ENCODE peak calls at places on chromosomes 4 and X, in five cellular contexts. P is SK-N-SH, U is HepG2, C is K562, B is GM12878. M is an unnamed sample.

GRCh38 chr4:67933755-67934154 is 29.5 kb downstream of the TMPRSS11A start:
- DNase-seq in P (no peak), U (no peak), C (no peak), B (no peak), M (no peak)

GRCh38 chr4:97910005-97910404 is 233.3 kb downstream of the STPG2 start:
- DNase-seq in P (no peak), U (no peak), C (no peak), B (no peak), M (no peak)

GRCh38 chr4:162229670-162230069 is 65.9 kb upstream of the FSTL5 start:
- DNase-seq in P (no peak), U (no peak), C (no peak), B (no peak), M (no peak)

GRCh38 chrX:10165580-10166247 is 8.9 kb downstream of the CLCN4 start:
- DNase-seq in P (no peak), U (no peak), C (peak; percentile 37), B (no peak), M (no peak)

GRCh38 chr4:14841801-14842748 is 160.2 kb upstream of the CPEB2 start:
- DNase-seq in P (no peak), U (no peak), C (no peak), B (no peak), M (no peak)

GRCh38 chr4:41363384-41363981 is 106.8 kb downstream of the UCHL1 start:
- DNase-seq in P (no peak), U (no peak), C (no peak), B (no peak), M (no peak)

GRCh38 chr4:169272265-169272886 is 1.6 kb upstream of the SH3RF1 start:
- DNase-seq in P (no peak), U (no peak), C (no peak), B (peak; percentile 72), M (no peak)

GRCh38 chrX:101708180-101708579 is 48.5 kb upstream of the ARMCX2 start:
- DNase-seq in P (no peak), U (no peak), C (no peak), B (no peak), M (no peak)

GRCh38 chrX:135416546-135416945 is 5.2 kb upstream of the SMIM10L2A start:
- DNase-seq in P (no peak), U (no peak), C (no peak), B (no peak), M (no peak)

GRCh38 chrX:143571521-143571920 is 54.2 kb upstream of the SPANXN3 start:
- DNase-seq in P (no peak), U (no peak), C (no peak), B (no peak), M (no peak)

GRCh38 chrX:42686296-42686695 is 91.7 kb downstream of the PPP1R2C start:
- DNase-seq in P (no peak), U (no peak), C (no peak), B (no peak), M (no peak)

GRCh38 chr4:120673696-120674095 is 248.8 kb downstream of the PRDM5 start:
- DNase-seq in P (no peak), U (no peak), C (no peak), B (no peak), M (no peak)

GRCh38 chr4:206054-206453 is 81.8 kb downstream of the ZNF718 start:
- DNase-seq in P (no peak), U (no peak), C (no peak), B (no peak), M (no peak)

GRCh38 chr4:174119051-174119450 is 164.4 kb downstream of the FBXO8 start:
- DNase-seq in P (peak; percentile 39), U (no peak), C (no peak), B (no peak), M (no peak)

GRCh38 chrX:132266583-132267355 is 47.5 kb upstream of the RAP2C start:
- DNase-seq in P (no peak), U (no peak), C (no peak), B (no peak), M (no peak)

GRCh38 chr4:26346203-26346620 is 25.4 kb downstream of the RBPJ start:
- DNase-seq in P (no peak), U (no peak), C (peak; percentile 33), B (no peak), M (no peak)

GRCh38 chrX:150574824-150575409 is 6.5 kb downstream of the MTM1 start:
- DNase-seq in P (no peak), U (no peak), C (no peak), B (no peak), M (no peak)

GRCh38 chr4:129335263-129335662 is 239.3 kb downstream of the C4orf33 start:
- DNase-seq in P (no peak), U (no peak), C (no peak), B (no peak), M (no peak)

GRCh38 chr4:128287159-128287870 is at the start of gene PGRMC2:
- DNase-seq in P (peak; percentile 61), U (no peak), C (peak; percentile 30), B (no peak), M (no peak)

GRCh38 chr4:83906561-83906960 is 370.7 kb downstream of the GPAT3 start:
- DNase-seq in P (no peak), U (no peak), C (no peak), B (no peak), M (no peak)

GRCh38 chr4:2042947-2043395 is 16.2 kb upstream of the NAT8L start:
- DNase-seq in P (no peak), U (no peak), C (no peak), B (no peak), M (no peak)
- H3K9ac ChIP-seq in P (no peak overlapping the region), U (no peak overlapping the region), C (peak overlapping the region; percentile 92), B (no peak overlapping the region), M (no peak overlapping the region)

GRCh38 chrX:7779644-7780043 is 63.3 kb upstream of the VCX start:
- DNase-seq in P (no peak), U (peak; percentile 17), C (no peak), B (no peak), M (no peak)
- TF ChIP-seq TAF1 in P (no peak), U (no peak), C (no peak), B (no peak), M (no peak)

DNA sequence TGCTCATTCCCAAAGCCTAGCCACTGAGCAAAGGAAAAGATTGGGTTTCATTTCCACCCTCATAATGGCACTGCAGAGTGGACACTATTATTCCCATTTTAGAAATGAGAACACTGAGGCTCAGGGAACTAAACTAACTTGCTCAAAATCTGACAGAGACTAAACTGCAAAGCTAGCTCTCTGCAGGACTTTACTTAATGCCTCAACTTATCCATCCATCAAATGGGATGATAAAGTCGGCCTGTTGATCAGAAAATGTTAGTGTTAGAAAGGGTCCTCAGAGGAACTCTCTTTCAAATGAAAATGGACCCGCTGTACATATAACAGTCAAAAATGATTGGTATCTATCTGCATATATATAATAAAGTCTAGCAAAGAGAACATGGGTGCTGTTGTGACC is 186.8 kb downstream of the QDPR start:
- DNase-seq in P (no peak), U (no peak), C (no peak), B (no peak), M (no peak)
- H3K9ac ChIP-seq in P (no peak overlapping the region), U (no peak overlapping the region), C (no peak overlapping the region), B (no peak overlapping the region), M (no peak overlapping the region)

GRCh38 chr4:112422644-112423043 is 93.3 kb downstream of the NEUROG2 start:
- DNase-seq in P (no peak), U (no peak), C (no peak), B (no peak), M (no peak)

GRCh38 chr4:112421911-112422310 is 94.1 kb downstream of the NEUROG2 start:
- DNase-seq in P (no peak), U (no peak), C (no peak), B (no peak), M (no peak)

GRCh38 chr4:112426416-112426815 is 89.6 kb downstream of the NEUROG2 start:
- DNase-seq in P (no peak), U (no peak), C (no peak), B (no peak), M (no peak)

GRCh38 chr4:112423591-112423990 is 92.4 kb downstream of the NEUROG2 start:
- DNase-seq in P (no peak), U (no peak), C (no peak), B (no peak), M (no peak)

DNA sequence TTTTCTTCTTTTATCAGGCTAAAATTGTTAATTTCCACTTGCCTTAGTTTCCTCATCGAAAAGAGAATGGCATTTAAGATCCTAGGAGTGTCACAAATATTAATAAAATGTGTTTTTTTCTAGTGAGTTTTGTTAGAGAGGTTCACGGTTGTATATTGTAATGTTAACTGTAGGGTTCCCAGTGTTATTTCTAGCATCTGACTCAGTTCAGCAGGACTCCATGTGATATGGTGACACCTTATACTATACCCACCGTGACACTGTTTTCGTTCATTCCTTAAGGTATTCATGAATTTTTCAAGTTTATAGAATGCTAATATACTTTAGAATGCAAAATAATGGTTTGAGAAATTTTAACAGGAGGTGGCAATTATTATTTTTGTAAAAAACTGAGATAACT is 90.2 kb downstream of the NEUROG2 start:
- DNase-seq in P (no peak), U (no peak), C (no peak), B (no peak), M (no peak)
- TF ChIP-seq TAF1 in P (no peak), U (no peak), C (no peak), B (no peak), M (no peak)

GRCh38 chr4:119529788-119530187 is 98.8 kb downstream of the PDE5A start:
- DNase-seq in P (no peak), U (no peak), C (no peak), B (no peak), M (no peak)

GRCh38 chr4:119523399-119523798 is 105.2 kb downstream of the PDE5A start:
- DNase-seq in P (no peak), U (no peak), C (no peak), B (no peak), M (no peak)

GRCh38 chr4:119525771-119526712 is 102.6 kb downstream of the PDE5A start:
- DNase-seq in P (no peak), U (no peak), C (no peak), B (no peak), M (no peak)

GRCh38 chr4:119525005-119525749 is 103.4 kb downstream of the PDE5A start:
- DNase-seq in P (no peak), U (peak; percentile 81), C (no peak), B (no peak), M (no peak)

DNA sequence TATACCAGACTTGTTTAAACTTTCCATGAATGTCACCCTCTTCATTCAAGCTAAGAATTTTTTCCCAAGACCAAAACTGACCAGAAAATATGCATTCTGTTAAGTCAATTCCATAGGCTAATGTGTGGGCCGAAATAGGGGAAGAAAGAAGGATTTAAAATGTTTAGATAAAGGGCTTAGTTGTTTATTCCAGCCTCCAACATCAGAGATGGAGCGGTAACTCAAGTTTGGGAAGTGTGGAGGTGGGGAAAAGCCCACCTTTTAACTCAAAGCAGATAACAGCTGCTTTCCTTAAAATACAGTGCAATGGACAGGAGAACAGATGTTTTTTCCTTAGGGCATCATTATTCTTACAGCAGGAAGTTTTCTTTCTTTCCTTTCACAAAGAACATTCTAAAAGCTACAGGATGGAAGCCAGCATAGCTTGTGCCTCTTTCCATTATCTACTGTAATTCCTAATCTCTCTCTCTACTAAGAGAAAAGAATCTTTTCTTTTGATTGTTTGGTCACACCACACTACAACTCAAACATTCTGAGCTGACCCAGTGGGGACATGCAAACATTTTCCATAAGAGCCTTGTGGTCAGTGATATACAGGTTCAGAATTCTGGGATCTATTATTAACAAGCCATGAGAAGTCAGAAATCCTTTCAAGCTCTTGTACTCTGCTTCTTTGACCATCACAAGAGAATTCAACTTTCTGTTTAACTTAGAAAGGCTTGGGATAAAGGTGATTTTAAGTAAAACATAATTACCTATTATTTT is 101.6 kb downstream of the PDE5A start:
- DNase-seq in P (no peak), U (peak; percentile 44), C (no peak), B (no peak), M (no peak)
- H3K9ac ChIP-seq in P (no peak overlapping the region), U (no peak overlapping the region), C (no peak overlapping the region), B (no peak overlapping the region), M (no peak overlapping the region)

GRCh38 chrX:54178100-54178940 is 4.7 kb downstream of the FAM120C start:
- DNase-seq in P (no peak), U (peak; percentile 12), C (no peak), B (no peak), M (no peak)
- TF ChIP-seq TAF1 in P (no peak), U (no peak), C (no peak), B (no peak), M (no peak)